ENCODE peak calls at places on chromosomes 12 and 14, in eight cellular contexts. I is HEK293T, P is iris pigment epithelial cell, E is A172, H is bronchial epithelial cell, D is amniotic epithelial cell, V is T follicular helper cell, Y is HS-27A. F is an unnamed sample.

GRCh38 chr12:119461815-119462214 is 127.3 kb downstream of the CCDC60 start:
- DNase-seq in V (no peak), D (no peak), P (no peak), Y (no peak), E (no peak), H (no peak), I (no peak), F (no peak)

GRCh38 chr12:92597997-92598396 is 104.8 kb upstream of the PLEKHG7 start:
- DNase-seq in D (peak), V (no peak), H (peak), Y (peak), I (no peak), P (peak), E (peak), F (no peak)

GRCh38 chr14:21346532-21347135 is 37.2 kb downstream of the SUPT16H start:
- DNase-seq in E (no peak), I (no peak), P (peak), Y (no peak), D (no peak), V (no peak), H (no peak), F (no peak)

GRCh38 chr12:131892711-131893604 is 1.5 kb upstream of the ULK1 start:
- DNase-seq in Y (no peak), V (no peak), D (no peak), H (no peak), P (no peak), I (no peak), E (no peak), F (no peak)

GRCh38 chr14:95023886-95024285 is 133.4 kb downstream of the DICER1 start:
- DNase-seq in E (no peak), Y (no peak), H (no peak), V (no peak), D (peak), I (no peak), P (peak), F (no peak)

GRCh38 chr12:103495158-103495782 is 498 bp downstream of the C12orf42 start:
- DNase-seq in P (no peak), E (no peak), H (no peak), D (no peak), V (peak), Y (no peak), I (peak), F (peak)

GRCh38 chr12:40819427-40820108 is 127.3 kb downstream of the CNTN1 start:
- DNase-seq in H (no peak), I (peak), P (no peak), D (no peak), V (no peak), Y (no peak), E (no peak), F (no peak)

GRCh38 chr12:99067171-99067785 is 422.2 kb downstream of the APAF1 start:
- DNase-seq in V (no peak), Y (no peak), P (no peak), E (no peak), I (no peak), H (no peak), D (no peak), F (no peak)

GRCh38 chr12:123741937-123742572 is 20.0 kb upstream of the DNAH10 start:
- DNase-seq in Y (no peak), P (no peak), D (no peak), I (no peak), H (no peak), E (no peak), V (no peak), F (no peak)

GRCh38 chr12:14769462-14769836 is 33.8 kb downstream of the WBP11 start:
- DNase-seq in E (no peak), P (peak), H (no peak), Y (no peak), D (peak), I (peak), V (no peak), F (no peak)

GRCh38 chr14:57574617-57575288 is 81.1 kb upstream of the CCDC198 start:
- DNase-seq in P (no peak), H (no peak), V (no peak), Y (no peak), D (no peak), I (no peak), E (no peak), F (no peak)

GRCh38 chr12:123064885-123065619 is 84.6 kb downstream of the ARL6IP4 start:
- DNase-seq in D (no peak), P (no peak), Y (no peak), E (no peak), V (no peak), I (no peak), H (no peak), F (no peak)

GRCh38 chr14:103052407-103052806 is 4.9 kb downstream of the CDC42BPB start:
- DNase-seq in E (no peak), V (no peak), D (no peak), H (no peak), P (no peak), Y (no peak), I (no peak), F (no peak)

GRCh38 chr12:54352022-54352531 is 12.2 kb downstream of the GPR84 start:
- DNase-seq in H (no peak), Y (no peak), E (peak), I (no peak), V (peak), P (peak), D (peak), F (no peak)

GRCh38 chr12:95212576-95212975 is 4.7 kb downstream of the FGD6 start:
- DNase-seq in Y (no peak), I (no peak), E (peak), H (peak), V (no peak), D (no peak), P (no peak), F (no peak)

GRCh38 chr14:75053396-75054289 is 2.4 kb upstream of the MLH3 start:
- DNase-seq in I (no peak), H (no peak), E (no peak), P (peak), V (no peak), D (no peak), Y (no peak), F (no peak)

GRCh38 chr12:27751386-27752047 is 28.5 kb upstream of the KLHL42 start:
- DNase-seq in E (no peak), V (no peak), H (peak), Y (no peak), D (no peak), P (peak), I (no peak), F (no peak)

GRCh38 chr12:44616385-44616784 is 259.7 kb downstream of the NELL2 start:
- DNase-seq in D (no peak), I (no peak), Y (peak), H (peak), V (no peak), E (no peak), P (peak), F (no peak)

GRCh38 chr14:80404413-80404812 is 193.1 kb upstream of the DIO2 start:
- DNase-seq in I (no peak), P (no peak), V (no peak), E (no peak), H (no peak), Y (no peak), D (no peak), F (no peak)

GRCh38 chr14:42420071-42420470 is 813.4 kb downstream of the LRFN5 start:
- DNase-seq in H (no peak), D (no peak), Y (no peak), P (no peak), V (no peak), E (no peak), I (no peak), F (no peak)

GRCh38 chr12:49666176-49666575 is 41.0 kb downstream of the FMNL3 start:
- DNase-seq in V (no peak), Y (no peak), E (no peak), D (no peak), I (no peak), H (no peak), P (no peak), F (no peak)

GRCh38 chr12:95116773-95117172 is 43.4 kb upstream of the NR2C1 start:
- DNase-seq in D (no peak), Y (no peak), E (peak), I (no peak), V (no peak), P (no peak), H (peak), F (no peak)